ENCODE peak calls at places on chromosomes 12 and 14, in four cellular contexts. O is PC-3, K is SK-N-SH, V is GM23248. E is an unnamed sample. For H3F3A, the result is how much of the 10 kb centered on the place peaks cover.

GRCh38 chr12:57590892-57591566 is at the start of gene PIP4K2C:
- DNase-seq in O (peak), K (peak), V (peak), E (peak)

GRCh38 chr14:64942531-64943111 is at the start of gene GPX2:
- DNase-seq in O (peak), K (no peak), V (no peak), E (no peak)

GRCh38 chr14:58690801-58691516 is 53.2 kb downstream of the DACT1 start:
- DNase-seq in O (no peak), K (no peak), V (no peak), E (no peak)

GRCh38 chr12:128449146-128449894 is 182.3 kb downstream of the TMEM132C start:
- DNase-seq in O (peak), K (peak), V (no peak), E (no peak)

GRCh38 chr14:67420102-67420739 is 8.3 kb upstream of the PLEK2 start:
- DNase-seq in O (peak), K (no peak), V (no peak), E (peak)

GRCh38 chr12:68406134-68406576 is 74.0 kb upstream of the MDM1 start:
- DNase-seq in O (peak), K (peak), V (peak), E (no peak)

GRCh38 chr14:75452900-75453816 is 25.3 kb downstream of the JDP2 start:
- DNase-seq in O (peak), K (peak), V (peak), E (no peak)

GRCh38 chr12:12744556-12745305 is 27.6 kb downstream of the CDKN1B start:
- DNase-seq in O (no peak), K (no peak), V (no peak), E (no peak)

GRCh38 chr12:2168808-2169207 is 116.0 kb downstream of the CACNA1C start:
- DNase-seq in O (peak), K (no peak), V (no peak), E (no peak)

GRCh38 chr12:55974308-55974724 is 438 bp downstream of the RAB5B start:
- DNase-seq in O (peak), K (peak), V (peak), E (peak)

GRCh38 chr12:80412343-80412953 is 31.6 kb upstream of the PTPRQ start:
- DNase-seq in O (peak), K (peak), V (peak), E (peak)

GRCh38 chr12:80413462-80413861 is 30.6 kb upstream of the PTPRQ start:
- DNase-seq in O (no peak), K (no peak), V (no peak), E (peak)

GRCh38 chr12:80406253-80406652 is 37.8 kb upstream of the PTPRQ start:
- DNase-seq in O (no peak), K (no peak), V (no peak), E (no peak)

DNA sequence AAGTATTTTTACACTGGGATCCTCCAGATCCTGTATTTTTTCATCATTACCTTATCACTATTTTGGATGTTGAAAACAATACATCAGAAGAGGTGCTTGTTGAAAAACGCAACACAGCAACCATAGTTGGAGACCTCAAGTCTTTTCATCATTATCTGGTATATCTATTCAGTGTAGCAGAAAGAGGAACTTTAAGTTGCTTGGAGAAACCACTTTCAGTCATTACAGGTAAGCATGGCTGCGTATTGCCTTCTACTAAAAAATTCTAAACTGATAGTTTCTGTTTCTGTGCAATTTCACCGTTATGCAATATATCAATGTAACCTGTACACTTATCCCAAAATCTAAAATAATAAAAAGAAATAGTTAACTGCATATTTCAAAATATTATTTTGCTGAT is 32.2 kb upstream of the PTPRQ start:
- DNase-seq in O (no peak), K (no peak), V (no peak), E (peak)
- H3K27ac ChIP-seq in O (no peak), K (no peak), V (no peak), E (no peak)

GRCh38 chr12:99249543-99249942 is 398.0 kb upstream of the GARIN6 start:
- DNase-seq in O (no peak), K (no peak), V (no peak), E (no peak)

GRCh38 chr12:99253068-99253467 is 394.5 kb upstream of the GARIN6 start:
- DNase-seq in O (peak), K (peak), V (no peak), E (peak)

DNA sequence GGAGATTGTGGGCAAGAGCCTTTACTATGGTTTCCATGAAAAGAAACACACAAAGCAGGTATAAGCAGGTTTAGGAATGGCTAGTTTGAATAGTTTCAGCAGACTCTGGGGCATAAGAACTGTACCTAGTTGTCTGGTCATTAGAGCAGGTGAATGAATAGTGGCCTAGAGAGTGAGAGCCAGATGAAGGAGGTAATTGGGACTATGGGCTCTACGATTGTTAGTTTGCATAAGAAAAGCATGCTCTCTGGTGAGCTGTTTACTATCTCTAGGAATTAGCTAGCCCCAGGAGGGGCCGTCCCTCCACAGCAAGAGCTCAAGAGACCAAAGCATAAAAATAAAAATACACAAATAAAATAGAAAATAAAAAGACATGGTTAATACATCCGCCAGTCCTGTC is 397.5 kb upstream of the GARIN6 start:
- DNase-seq in O (no peak), K (no peak), V (no peak), E (no peak)
- H3F3A ChIP-seq in O (under half), K (under half), V (under half), E (under half)

DNA sequence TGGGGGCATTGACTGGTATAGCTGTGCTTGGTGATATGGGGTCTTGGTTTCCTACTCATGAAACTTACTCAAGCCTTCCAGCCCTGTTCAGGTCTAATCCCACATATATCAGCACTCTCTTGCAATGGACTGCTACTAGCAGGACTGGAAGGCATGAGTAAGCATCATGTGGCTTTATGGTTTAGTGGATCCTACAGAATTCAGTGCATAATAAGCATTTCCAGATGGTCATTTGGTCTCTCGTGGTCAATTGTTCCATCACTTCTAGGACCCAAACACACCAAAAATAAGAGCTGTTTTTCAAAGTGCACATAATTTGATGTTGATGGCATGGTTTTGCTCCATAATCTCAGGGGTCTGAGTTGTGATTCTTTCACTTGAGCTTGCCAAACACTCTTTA is 114.4 kb downstream of the LMNTD1 start:
- DNase-seq in O (no peak), K (no peak), V (peak), E (no peak)
- TF ChIP-seq EZH2phosphoT487 in O (no peak), K (no peak), V (no peak), E (no peak)

DNA sequence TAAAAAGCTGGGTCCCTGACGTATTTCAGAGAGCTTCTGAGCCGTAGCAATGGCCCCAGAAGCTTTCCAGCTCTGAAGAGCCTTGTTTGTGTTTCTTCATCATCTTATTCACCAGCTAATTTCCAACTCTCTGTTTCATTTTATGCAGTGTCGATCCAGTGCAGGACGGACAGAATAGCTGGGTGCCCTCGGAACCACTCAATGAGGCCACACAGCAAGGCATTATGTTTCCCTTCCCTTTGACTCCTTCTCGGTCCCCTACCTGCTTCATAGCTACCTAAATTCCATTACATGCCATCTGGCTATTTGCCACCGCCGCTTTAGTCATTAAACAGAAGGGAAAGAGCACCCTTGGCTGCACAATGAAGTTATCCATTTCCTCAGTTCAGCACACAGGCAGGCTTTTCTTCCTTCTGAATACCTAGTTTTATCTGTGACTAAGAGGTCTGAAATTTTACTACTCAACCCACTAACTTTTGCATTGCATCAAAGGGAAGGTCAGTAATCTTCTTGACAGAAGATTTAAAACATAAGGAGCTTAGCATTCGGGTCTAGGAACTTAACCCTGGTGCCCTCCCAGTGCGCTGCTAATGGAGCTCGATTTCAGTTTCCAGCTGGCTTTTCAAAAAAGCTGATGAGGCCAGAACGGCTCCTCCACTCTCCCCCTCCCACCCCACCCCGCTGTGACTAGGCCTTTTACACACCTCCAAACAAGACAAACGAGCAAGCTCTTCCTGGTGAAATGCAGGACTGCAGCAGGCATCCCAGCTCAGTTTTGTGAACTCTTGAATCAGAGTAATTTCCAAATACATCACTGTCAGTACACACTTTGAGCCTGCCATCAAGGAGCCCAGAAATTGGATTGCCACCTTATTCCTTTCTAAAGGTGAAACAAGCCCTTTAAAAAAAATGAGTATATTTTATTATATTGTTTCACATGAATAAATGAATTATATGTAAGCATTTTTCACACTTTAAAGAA is 176.7 kb downstream of the GXYLT1 start:
- DNase-seq in O (peak), K (peak), V (no peak), E (no peak)
- H3K27ac ChIP-seq in O (peak), K (no peak), V (no peak), E (no peak)

E was measured in MM.1S.